ENCODE peak calls at places on chromosome 14, in six cellular contexts. J is neuronal stem cell, L is IMR-90, K is mesenchymal stem cell, T is H1, O is trophoblast cell. I is an unnamed sample.
A peak's percentile ranks its signal among the peaks of the same experiment; 100 is the strongest.

GRCh38 chr14:32932921-32933622 is 5.6 kb upstream of the NPAS3 start:
- DNase-seq in J (peak; percentile 45), O (no peak), T (peak; percentile 87), L (no peak), K (peak; percentile 16), I (peak; percentile 71)

GRCh38 chr14:100203962-100204834 is 34.7 kb upstream of the YY1 start:
- DNase-seq in O (peak; percentile 85), T (no peak), K (peak; percentile 71), L (peak; percentile 50), J (no peak), I (no peak)

GRCh38 chr14:33186656-33187055 is 248.0 kb downstream of the NPAS3 start:
- DNase-seq in O (no peak), T (no peak), L (no peak), K (no peak), J (no peak), I (no peak)

GRCh38 chr14:89669209-89669608 is 252.2 kb upstream of the FOXN3 start:
- DNase-seq in J (no peak), K (no peak), T (no peak), O (peak; percentile 67), L (no peak), I (no peak)

GRCh38 chr14:99479903-99480855 is 480 bp downstream of the SETD3 start:
- DNase-seq in K (peak; percentile 83), J (peak; percentile 48), O (peak; percentile 50), T (no peak), L (peak; percentile 65), I (peak; percentile 69)

GRCh38 chr14:70257526-70257925 is 68.8 kb upstream of the SLC8A3 start:
- DNase-seq in T (peak; percentile 78), J (no peak), O (peak; percentile 50), L (no peak), K (no peak), I (peak; percentile 63)

GRCh38 chr14:25537846-25538455 is 488.0 kb upstream of the STXBP6 start:
- DNase-seq in J (peak; percentile 27), L (no peak), O (peak; percentile 3), T (peak; percentile 75), K (no peak), I (peak; percentile 83)

GRCh38 chr14:103763730-103764488 is 48.3 kb downstream of the ZFYVE21 start:
- DNase-seq in T (no peak), O (no peak), K (no peak), J (no peak), L (no peak), I (no peak)

GRCh38 chr14:100076133-100076532 is 10.9 kb downstream of the EVL start:
- DNase-seq in J (no peak), T (no peak), L (peak; percentile 40), K (peak; percentile 65), O (peak; percentile 85), I (peak; percentile 94)

GRCh38 chr14:99666533-99666932 is 17.6 kb upstream of the CYP46A1 start:
- DNase-seq in T (no peak), J (no peak), K (no peak), O (no peak), L (no peak), I (no peak)

GRCh38 chr14:98321838-98322237 is 950.2 kb downstream of the BCL11B start:
- DNase-seq in L (no peak), J (no peak), O (no peak), K (no peak), T (no peak), I (no peak)

GRCh38 chr14:100419856-100420255 is 96.7 kb downstream of the SLC25A47 start:
- DNase-seq in O (no peak), T (no peak), L (no peak), K (no peak), J (no peak), I (peak; percentile 56)

GRCh38 chr14:104342435-104343293 is 204.3 kb downstream of the KIF26A start:
- DNase-seq in L (no peak), O (no peak), T (peak; percentile 56), K (no peak), J (peak; percentile 20), I (peak; percentile 32)

GRCh38 chr14:103372552-103373304 is 12.5 kb upstream of the MARK3 start:
- DNase-seq in O (peak; percentile 26), K (peak; percentile 92), T (no peak), J (no peak), L (peak; percentile 97), I (peak; percentile 73)

GRCh38 chr14:45610303-45610702 is 357.3 kb upstream of the MIS18BP1 start:
- DNase-seq in O (peak; percentile 21), K (peak; percentile 52), T (no peak), L (no peak), J (peak; percentile 17), I (peak; percentile 16)

GRCh38 chr14:35254736-35255135 is 37.4 kb upstream of the PSMA6 start:
- DNase-seq in K (no peak), J (no peak), O (no peak), L (no peak), T (no peak), I (no peak)

GRCh38 chr14:50396636-50397460 is at the start of gene CDKL1:
- DNase-seq in T (peak; percentile 84), O (peak; percentile 57), K (peak; percentile 85), J (peak; percentile 63), L (peak; percentile 70), I (peak; percentile 85)

GRCh38 chr14:25836647-25837046 is 761.2 kb downstream of the NOVA1 start:
- DNase-seq in T (no peak), K (no peak), L (no peak), O (no peak), J (no peak), I (no peak)

GRCh38 chr14:91303091-91303923 is 58.8 kb upstream of the GPR68 start:
- DNase-seq in K (no peak), L (no peak), T (peak; percentile 98), O (no peak), J (peak; percentile 93), I (peak; percentile 99)

GRCh38 chr14:52551696-52552062 is 626 bp downstream of the TXNDC16 start:
- DNase-seq in L (peak; percentile 39), O (peak; percentile 7), T (no peak), J (peak; percentile 17), K (peak; percentile 55), I (no peak)

GRCh38 chr14:47674148-47674545 is 1.3 kb downstream of the MDGA2 start:
- DNase-seq in J (no peak), L (no peak), T (peak; percentile 64), K (peak; percentile 41), O (no peak), I (peak; percentile 42)

GRCh38 chr14:20679907-20680306 is 4.5 kb upstream of the RNASE4 start:
- DNase-seq in T (peak; percentile 66), O (peak; percentile 62), K (peak; percentile 22), L (peak; percentile 37), J (no peak), I (peak; percentile 47)

GRCh38 chr14:106848330-106849121 is 1322.1 kb downstream of the TMEM121 start:
- DNase-seq in O (peak; percentile 50), T (no peak), L (no peak), J (no peak), K (no peak), I (no peak)

GRCh38 chr14:90883782-90884181 is 67.6 kb upstream of the TTC7B start:
- DNase-seq in T (no peak), K (peak; percentile 20), J (no peak), L (peak; percentile 31), O (no peak), I (no peak)

GRCh38 chr14:95173518-95173917 is 16.2 kb upstream of the DICER1 start:
- DNase-seq in J (no peak), L (no peak), K (no peak), O (no peak), T (no peak), I (no peak)

GRCh38 chr14:77314043-77314442 is 6.6 kb downstream of the POMT2 start:
- DNase-seq in J (no peak), O (peak; percentile 82), L (peak; percentile 89), K (peak; percentile 94), T (no peak), I (peak; percentile 94)
- H2AK5ac ChIP-seq in J (no peak overlapping the region), O (no peak overlapping the region), L (peak overlapping the region; percentile 82), K (no peak overlapping the region), T (peak overlapping the region; percentile 57), I (no peak overlapping the region)

GRCh38 chr14:23539209-23539866 is 12.2 kb downstream of the ZFHX2 start:
- DNase-seq in J (peak; percentile 78), T (peak; percentile 79), L (peak; percentile 28), O (peak; percentile 53), K (peak; percentile 50), I (peak; percentile 92)
- H2BK5ac ChIP-seq in J (no peak overlapping the region), T (peak overlapping the region; percentile 96), L (no peak overlapping the region), O (no peak overlapping the region), K (no peak overlapping the region), I (peak overlapping the region; percentile 9)

DNA sequence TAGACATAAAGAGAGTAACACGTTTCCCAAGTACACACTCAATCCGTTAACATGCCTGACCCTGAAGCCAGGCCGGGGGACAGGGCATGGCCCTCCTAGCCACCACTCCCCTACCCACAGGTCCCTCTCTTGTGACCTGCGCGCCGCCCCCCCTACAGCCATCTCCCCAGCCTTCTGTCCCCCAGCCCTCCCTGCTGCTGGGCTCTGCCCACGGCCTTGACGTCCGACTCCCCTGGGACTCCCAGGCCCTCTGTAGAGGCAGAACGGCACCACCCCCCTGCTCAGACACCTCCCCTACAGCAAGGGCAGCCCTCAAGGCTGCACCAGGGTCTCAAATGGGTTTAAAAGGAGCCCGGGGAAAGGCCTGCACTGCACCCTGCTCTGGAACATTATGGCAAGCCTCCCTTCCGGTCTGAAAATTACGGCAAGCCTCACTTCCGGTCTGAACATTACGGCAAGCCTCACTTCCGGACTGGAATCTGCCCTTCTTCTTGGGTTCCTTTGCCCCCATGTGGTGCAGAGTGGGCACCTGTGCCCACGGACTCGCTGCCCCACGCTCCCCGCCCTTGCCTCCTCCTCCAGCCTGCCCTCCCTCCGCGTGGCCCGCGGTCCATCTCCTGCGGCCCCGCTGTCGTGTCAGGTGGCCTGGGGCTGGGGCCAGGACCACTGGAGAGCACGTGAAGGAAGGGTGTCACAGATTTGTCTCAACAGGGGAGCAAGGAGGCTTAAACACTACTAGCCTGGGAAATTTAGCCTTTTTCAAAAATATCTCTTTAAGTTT is 77.6 kb downstream of the MOK start:
- DNase-seq in K (no peak), O (no peak), L (no peak), J (no peak), T (no peak), I (no peak)
- H3K4me3 ChIP-seq in K (no peak overlapping the region), O (no peak overlapping the region), L (no peak overlapping the region), J (no peak overlapping the region), T (no peak overlapping the region), I (no peak overlapping the region)

GRCh38 chr14:54487771-54488170 is 1.0 kb downstream of the GMFB start:
- DNase-seq in T (no peak), J (no peak), O (peak; percentile 83), K (peak; percentile 68), L (peak; percentile 53), I (peak; percentile 58)
- H2AK5ac ChIP-seq in T (no peak overlapping the region), J (no peak overlapping the region), O (no peak overlapping the region), K (peak overlapping the region; percentile 99), L (no peak overlapping the region), I (no peak overlapping the region)

DNA sequence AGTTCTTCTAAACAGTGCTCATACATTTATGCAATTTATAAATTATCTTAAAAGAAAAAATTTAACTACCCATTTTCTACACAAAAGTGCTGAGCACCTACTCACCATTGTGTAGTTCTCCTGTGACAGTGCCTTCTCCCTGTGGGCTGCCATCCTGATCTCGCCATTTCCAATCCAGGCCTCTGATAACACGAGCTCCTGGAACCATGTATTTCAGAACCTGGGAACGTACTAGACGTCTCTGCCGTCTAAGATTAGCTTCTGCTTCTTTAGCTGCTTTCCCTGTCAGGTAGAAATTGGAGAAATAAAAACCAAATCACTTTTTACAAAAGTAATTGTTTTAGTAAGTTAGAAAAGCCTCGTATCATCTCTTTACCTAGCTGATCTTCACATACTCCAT is 74.5 kb downstream of the HECTD1 start:
- DNase-seq in L (no peak), T (no peak), J (no peak), O (no peak), K (no peak), I (no peak)
- H2BK5ac ChIP-seq in L (no peak overlapping the region), T (no peak overlapping the region), J (no peak overlapping the region), O (no peak overlapping the region), K (no peak overlapping the region), I (no peak overlapping the region)